ENCODE peak calls at places on chromosomes 6 and 20, in four cellular contexts. U is cardiac fibroblast, F is uterus, S is colonic mucosa. G is an unnamed sample.

GRCh38 chr20:8305449-8305978 is 173.4 kb downstream of the PLCB1 start:
- DNase-seq in U (peak; percentile 64), F (no peak), S (peak; percentile 71), G (peak; percentile 31)

GRCh38 chr20:57048027-57048869 is 218.2 kb downstream of the BMP7 start:
- DNase-seq in U (no peak), F (no peak), S (peak; percentile 37), G (no peak)

GRCh38 chr6:45922728-45923351 is 92.8 kb downstream of the CLIC5 start:
- DNase-seq in U (peak; percentile 91), F (peak; percentile 70), S (peak; percentile 51), G (peak; percentile 82)

GRCh38 chr6:122614303-122614702 is 4.1 kb downstream of the PKIB start:
- DNase-seq in U (no peak), F (no peak), S (no peak), G (no peak)

GRCh38 chr6:43129434-43130194 is 41.5 kb upstream of the SRF start:
- DNase-seq in U (peak; percentile 60), F (peak; percentile 51), S (peak; percentile 46), G (peak; percentile 16)

GRCh38 chr20:25019381-25020155 is 27.0 kb upstream of the APMAP start:
- DNase-seq in U (no peak), F (no peak), S (no peak), G (peak; percentile 28)

GRCh38 chr6:21137708-21138358 is 455.7 kb upstream of the SOX4 start:
- DNase-seq in U (peak; percentile 27), F (no peak), S (no peak), G (no peak)

GRCh38 chr6:45072014-45072413 is 256.1 kb upstream of the RUNX2 start:
- DNase-seq in U (peak; percentile 64), F (no peak), S (no peak), G (no peak)

GRCh38 chr6:33738879-33739278 is 7.8 kb downstream of the IP6K3 start:
- DNase-seq in U (no peak), F (no peak), S (no peak), G (no peak)

GRCh38 chr6:83436674-83437073 is 5.8 kb upstream of the ME1 start:
- DNase-seq in U (no peak), F (no peak), S (no peak), G (no peak)

GRCh38 chr20:57654363-57654997 is 34.3 kb upstream of the ZBP1 start:
- DNase-seq in U (peak; percentile 69), F (peak; percentile 67), S (peak; percentile 61), G (peak; percentile 48)

GRCh38 chr20:8757146-8757545 is 311.7 kb upstream of the PLCB4 start:
- DNase-seq in U (peak; percentile 84), F (no peak), S (no peak), G (no peak)

GRCh38 chr20:58228484-58229197 is at the start of gene ANKRD60:
- DNase-seq in U (no peak), F (peak; percentile 33), S (no peak), G (no peak)

GRCh38 chr20:45019764-45020126 is 53.4 kb downstream of the STK4 start:
- DNase-seq in U (no peak), F (no peak), S (no peak), G (no peak)

GRCh38 chr6:136784271-136784664 is 8.0 kb downstream of the MAP3K5 start:
- DNase-seq in U (no peak), F (no peak), S (no peak), G (no peak)
- H3K4me3 ChIP-seq in U (no peak overlapping the region), F (peak overlapping the region; percentile 2), S (no peak overlapping the region), G (no peak overlapping the region)

DNA sequence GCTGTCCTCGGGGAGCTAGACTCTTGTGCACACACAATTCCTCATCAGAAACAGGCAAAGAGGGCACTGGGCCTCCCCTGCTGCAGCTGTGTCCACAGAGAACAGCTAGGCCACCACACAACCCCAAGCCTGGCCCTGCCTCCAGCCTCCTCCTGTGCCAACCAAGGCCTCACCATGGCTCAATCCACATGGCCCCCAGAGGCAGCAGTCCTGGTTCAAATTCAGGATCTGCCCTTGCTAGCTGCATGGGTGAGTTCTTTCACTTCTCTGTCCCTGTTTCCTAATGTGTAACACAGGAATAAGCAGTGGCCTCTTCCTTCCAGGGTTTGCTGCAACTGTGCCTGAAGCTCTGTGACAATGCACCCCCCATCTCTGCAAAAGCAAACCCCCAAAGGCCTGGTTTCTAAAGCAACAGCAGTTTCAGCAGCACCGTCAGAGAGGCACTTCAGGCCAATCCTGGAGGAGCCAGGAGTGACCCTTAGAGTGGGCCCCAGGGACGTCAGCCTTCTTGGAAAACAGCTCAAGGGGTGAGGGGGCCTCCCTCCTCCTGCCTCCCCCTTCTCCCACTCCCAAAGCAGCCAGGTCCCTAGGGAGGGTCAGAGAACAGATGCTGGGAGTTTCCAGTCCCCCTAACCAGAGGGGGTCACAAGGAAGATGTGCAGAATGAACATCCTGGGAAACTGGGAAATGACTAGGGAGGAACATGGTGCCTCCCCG is 2.2 kb downstream of the ADISSP start:
- DNase-seq in U (no peak), F (no peak), S (no peak), G (no peak)
- H3K4me3 ChIP-seq in U (no peak overlapping the region), F (no peak overlapping the region), S (no peak overlapping the region), G (no peak overlapping the region)

DNA sequence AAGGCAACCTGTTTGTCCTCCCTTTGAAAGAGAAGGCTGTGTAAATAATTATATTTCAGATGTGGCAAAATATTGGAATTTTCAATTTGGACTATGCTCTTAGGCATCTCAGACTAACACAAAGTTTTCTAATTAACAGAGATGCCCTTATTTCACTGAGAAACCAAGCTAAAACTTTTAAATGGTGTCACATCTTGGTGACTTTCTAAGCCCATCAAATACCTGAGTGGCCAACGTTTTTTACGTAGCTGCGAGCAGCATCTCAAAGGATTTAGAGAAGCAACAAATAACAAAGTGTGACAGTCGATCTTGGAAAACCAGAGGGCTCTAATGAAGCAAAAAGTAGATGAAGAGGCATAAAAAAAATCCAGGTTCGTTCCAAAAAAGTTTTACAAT is 3.4 kb upstream of the HEY2 start:
- DNase-seq in U (no peak), F (no peak), S (no peak), G (no peak)
- H3K4me3 ChIP-seq in U (no peak overlapping the region), F (peak overlapping the region; percentile 71), S (no peak overlapping the region), G (no peak overlapping the region)

GRCh38 chr6:49606696-49607390 is 29.8 kb downstream of the RHAG start:
- DNase-seq in U (peak; percentile 90), F (no peak), S (peak; percentile 35), G (peak; percentile 43)

GRCh38 chr6:49607391-49607982 is 29.2 kb downstream of the RHAG start:
- DNase-seq in U (no peak), F (no peak), S (no peak), G (no peak)
- H3K4me3 ChIP-seq in U (no peak overlapping the region), F (no peak overlapping the region), S (no peak overlapping the region), G (no peak overlapping the region)

DNA sequence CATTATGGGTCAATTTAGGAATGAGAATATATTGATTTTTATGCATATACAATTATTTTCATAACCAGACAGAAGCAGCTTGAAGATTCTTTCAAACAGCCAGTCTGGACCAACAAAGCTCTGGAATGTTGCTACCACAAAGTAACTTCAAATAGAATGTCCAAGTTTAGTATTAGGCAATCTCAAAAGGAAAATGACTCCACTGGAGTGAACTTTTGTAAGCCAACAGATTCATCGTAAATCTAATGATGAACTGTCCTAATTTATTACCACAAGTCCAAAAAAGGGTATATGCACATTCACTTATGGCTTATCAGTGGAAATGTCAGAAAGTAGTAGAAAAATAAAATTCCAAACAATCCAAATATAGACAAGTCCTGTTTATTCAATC is 3.6 kb downstream of the PLN start:
- DNase-seq in U (peak; percentile 80), F (no peak), S (no peak), G (no peak)
- H3K4me3 ChIP-seq in U (no peak overlapping the region), F (no peak overlapping the region), S (no peak overlapping the region), G (no peak overlapping the region)

GRCh38 chr6:32168350-32168749 is 4.0 kb downstream of the EGFL8 start:
- DNase-seq in U (no peak), F (no peak), S (no peak), G (no peak)

GRCh38 chr6:32168807-32169206 is 4.4 kb downstream of the EGFL8 start:
- DNase-seq in U (peak; percentile 19), F (no peak), S (no peak), G (no peak)

GRCh38 chr6:32167761-32168262 is 3.4 kb downstream of the EGFL8 start:
- DNase-seq in U (no peak), F (no peak), S (no peak), G (no peak)

GRCh38 chr6:32170294-32170693 is 5.6 kb downstream of the AGPAT1 start:
- DNase-seq in U (no peak), F (no peak), S (no peak), G (no peak)

GRCh38 chr6:32169211-32169610 is 4.8 kb downstream of the EGFL8 start:
- DNase-seq in U (no peak), F (no peak), S (no peak), G (no peak)
- H3K4me3 ChIP-seq in U (no peak overlapping the region), F (no peak overlapping the region), S (no peak overlapping the region), G (no peak overlapping the region)

GRCh38 chr6:38578075-38578474 is 61.7 kb downstream of the BTBD9 start:
- DNase-seq in U (no peak), F (no peak), S (no peak), G (no peak)
- H3K4me3 ChIP-seq in U (no peak overlapping the region), F (no peak overlapping the region), S (no peak overlapping the region), G (no peak overlapping the region)

DNA sequence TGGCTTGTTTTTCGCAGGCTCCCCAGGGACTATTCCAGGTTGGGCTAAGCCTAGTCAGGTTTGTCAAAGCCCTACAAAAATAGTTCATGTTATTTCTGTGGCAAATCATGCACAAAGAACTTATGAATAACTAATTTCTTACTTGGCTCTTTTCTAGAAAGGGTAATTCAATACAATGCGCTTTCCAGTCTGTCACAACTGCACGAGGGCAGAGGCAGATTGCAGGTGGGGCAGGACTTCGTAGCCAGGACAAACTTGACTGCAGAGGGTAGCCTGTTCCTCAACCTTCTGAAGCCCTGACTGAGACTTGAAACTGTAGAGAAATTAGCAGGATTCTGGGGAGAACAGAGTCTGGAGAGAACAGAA is 253.5 kb downstream of the QKI start:
- DNase-seq in U (no peak), F (no peak), S (no peak), G (no peak)
- H3K4me3 ChIP-seq in U (no peak overlapping the region), F (no peak overlapping the region), S (no peak overlapping the region), G (no peak overlapping the region)

DNA sequence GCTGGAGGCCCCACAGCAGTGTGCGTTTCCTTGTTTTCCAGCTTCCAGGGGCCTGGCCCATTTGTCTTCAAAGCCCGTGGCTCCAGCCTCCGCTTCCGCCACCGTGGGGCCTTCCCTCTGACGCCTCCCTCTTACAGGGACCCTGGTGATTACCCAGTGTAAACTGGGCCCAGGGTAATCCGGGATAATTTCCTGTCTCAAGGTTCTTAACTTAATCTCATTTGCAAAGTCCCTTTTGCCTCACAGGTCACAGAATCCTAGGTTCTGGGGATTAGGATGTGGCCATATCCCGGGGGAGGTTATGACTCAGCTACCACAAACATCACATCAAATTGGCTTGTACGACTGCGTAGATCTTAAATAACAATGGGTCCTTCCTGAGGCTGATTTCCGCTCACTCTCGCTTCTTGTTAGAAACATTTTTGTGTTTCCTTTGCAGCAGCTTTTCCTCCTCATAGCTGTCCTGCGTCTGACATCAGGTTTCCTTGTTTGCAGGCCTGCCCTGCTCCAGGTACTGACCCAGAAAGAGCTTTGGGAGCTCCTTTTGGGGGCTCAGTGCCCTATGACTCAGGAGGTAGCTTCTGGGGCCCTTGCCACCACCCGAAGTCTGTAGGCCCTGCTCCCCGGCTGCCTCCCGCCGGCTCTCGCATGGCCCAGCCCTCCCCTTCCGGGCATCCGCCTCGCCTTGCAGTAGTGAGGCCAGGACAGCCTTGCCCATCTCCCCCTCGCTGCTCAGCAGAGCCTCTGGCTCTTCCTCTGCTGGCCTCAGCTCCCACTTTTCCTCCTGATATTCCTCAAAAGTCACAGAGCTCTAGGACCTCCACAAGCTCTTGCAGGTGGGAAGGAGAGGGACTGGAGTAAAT is 100.5 kb downstream of the ERMARD start:
- DNase-seq in U (peak; percentile 45), F (peak; percentile 10), S (peak; percentile 14), G (no peak)
- H3K4me3 ChIP-seq in U (no peak overlapping the region), F (no peak overlapping the region), S (no peak overlapping the region), G (no peak overlapping the region)

G was measured in SJSA1.